ENCODE peak calls at places on chromosome 18, in seven cellular contexts. G is uterus, X is IMR-90, W is astrocyte of the spinal cord, D is WERI-Rb-1, S is lower leg skin, H is Caco-2. J is an unnamed sample.

GRCh38 chr18:59311631-59312030 is 6.8 kb downstream of the CPLX4 start:
- DNase-seq in G (no peak), W (peak; percentile 40), S (no peak), H (no peak), D (no peak), X (peak; percentile 27), J (no peak)

GRCh38 chr18:2912357-2913299 is 65.8 kb downstream of the EMILIN2 start:
- DNase-seq in D (no peak), X (no peak), H (no peak), W (no peak), G (no peak), S (no peak), J (no peak)

GRCh38 chr18:58998421-58999203 is 133.9 kb downstream of the ZNF532 start:
- DNase-seq in D (no peak), G (peak; percentile 79), H (no peak), X (peak; percentile 70), S (no peak), W (peak; percentile 83), J (no peak)

GRCh38 chr18:52822160-52822559 is 482.2 kb downstream of the DCC start:
- DNase-seq in G (no peak), H (no peak), X (no peak), W (no peak), S (no peak), D (no peak), J (no peak)

GRCh38 chr18:36633961-36634412 is 194.8 kb downstream of the TPGS2 start:
- DNase-seq in D (no peak), H (no peak), X (no peak), W (peak; percentile 14), G (no peak), S (no peak), J (no peak)

GRCh38 chr18:44729631-44730101 is 49.0 kb downstream of the SETBP1 start:
- DNase-seq in S (no peak), H (peak; percentile 15), G (no peak), X (peak; percentile 79), W (peak; percentile 86), D (peak; percentile 62), J (no peak)

GRCh38 chr18:57744211-57744694 is 58.9 kb downstream of the ATP8B1 start:
- DNase-seq in W (peak; percentile 57), G (no peak), S (no peak), H (no peak), X (peak; percentile 71), D (no peak), J (peak; percentile 82)

GRCh38 chr18:77132369-77133050 is at the start of gene MBP:
- DNase-seq in H (peak; percentile 77), S (peak; percentile 95), G (peak; percentile 59), W (no peak), D (no peak), X (no peak), J (no peak)

GRCh38 chr18:3758531-3758930 is 308.6 kb downstream of the TGIF1 start:
- DNase-seq in D (no peak), H (no peak), W (peak; percentile 65), X (peak; percentile 77), G (no peak), S (no peak), J (no peak)

GRCh38 chr18:41504316-41504715 is 450.7 kb upstream of the PIK3C3 start:
- DNase-seq in G (no peak), S (no peak), X (no peak), H (no peak), W (no peak), D (no peak), J (no peak)

GRCh38 chr18:36828157-36828629 is 609 bp downstream of the TPGS2 start:
- DNase-seq in H (no peak), G (peak; percentile 26), D (no peak), W (peak; percentile 59), X (peak; percentile 55), S (peak; percentile 85), J (no peak)

GRCh38 chr18:55509631-55510372 is 78.2 kb downstream of the TCF4 start:
- DNase-seq in D (no peak), W (peak; percentile 92), X (peak; percentile 95), H (no peak), S (no peak), G (no peak), J (no peak)

GRCh38 chr18:36901277-36901701 is 72.4 kb downstream of the KIAA1328 start:
- DNase-seq in S (no peak), D (no peak), X (peak; percentile 24), H (no peak), G (no peak), W (peak; percentile 8), J (no peak)

GRCh38 chr18:36758001-36758400 is 70.8 kb downstream of the TPGS2 start:
- DNase-seq in W (no peak), S (no peak), D (no peak), H (no peak), X (peak; percentile 23), G (no peak), J (no peak)

GRCh38 chr18:63994783-63995399 is 25.0 kb downstream of the SERPINB8 start:
- DNase-seq in H (peak; percentile 30), X (peak; percentile 61), G (peak; percentile 32), D (peak; percentile 65), S (no peak), W (peak; percentile 45), J (no peak)

GRCh38 chr18:54217624-54218023 is 6.8 kb downstream of the MBD2 start:
- DNase-seq in G (no peak), H (no peak), S (no peak), W (no peak), X (no peak), D (no peak), J (no peak)

GRCh38 chr18:63186520-63186919 is 133.0 kb downstream of the BCL2 start:
- DNase-seq in X (peak; percentile 3), D (no peak), H (no peak), G (no peak), W (no peak), S (no peak), J (no peak)

GRCh38 chr18:63192171-63192884 is 127.2 kb downstream of the BCL2 start:
- DNase-seq in D (no peak), W (no peak), G (no peak), S (no peak), H (no peak), X (no peak), J (no peak)

GRCh38 chr18:59091204-59091603 is 48.5 kb upstream of the SEC11C start:
- DNase-seq in X (no peak), W (no peak), G (no peak), D (no peak), S (no peak), H (no peak), J (no peak)

DNA sequence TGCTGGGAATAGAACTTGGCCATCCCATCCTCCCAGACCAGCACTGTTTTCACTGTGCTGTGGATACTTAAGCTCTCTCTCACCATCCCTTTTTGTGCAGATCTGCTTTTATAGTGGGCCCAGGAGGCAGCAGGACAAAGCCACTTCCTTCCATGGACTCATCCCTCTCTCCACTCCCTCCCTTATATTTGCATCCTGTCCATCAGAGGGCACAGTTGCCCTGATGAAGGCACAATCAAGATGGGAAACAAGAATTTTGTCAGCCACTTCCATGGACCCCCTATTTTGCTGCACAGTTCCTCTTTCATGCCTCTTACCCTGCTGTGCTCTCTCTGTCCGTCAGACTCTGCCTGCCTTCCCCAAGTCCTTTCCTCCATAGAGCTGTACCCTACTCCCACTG is 338.7 kb downstream of the HRH4 start:
- DNase-seq in D (no peak), H (no peak), W (no peak), S (no peak), G (no peak), X (peak; percentile 5), J (no peak)
- TF ChIP-seq CTCF in D (peak; percentile 10), H (no peak), W (no peak), S (no peak), G (no peak), X (no peak), J (peak; percentile 53)

GRCh38 chr18:21261352-21261751 is 19.3 kb downstream of the GREB1L start:
- DNase-seq in X (no peak), G (no peak), D (no peak), H (no peak), W (no peak), S (no peak), J (no peak)

GRCh38 chr18:21257383-21257782 is 15.4 kb downstream of the GREB1L start:
- DNase-seq in G (no peak), D (no peak), H (peak; percentile 50), X (peak; percentile 2), W (peak; percentile 20), S (no peak), J (no peak)

GRCh38 chr18:21262244-21262643 is 20.2 kb downstream of the GREB1L start:
- DNase-seq in G (no peak), H (no peak), D (no peak), W (no peak), X (no peak), S (no peak), J (no peak)

GRCh38 chr18:21262979-21263378 is 20.9 kb downstream of the GREB1L start:
- DNase-seq in W (no peak), H (no peak), S (no peak), D (peak; percentile 33), X (no peak), G (no peak), J (no peak)

DNA sequence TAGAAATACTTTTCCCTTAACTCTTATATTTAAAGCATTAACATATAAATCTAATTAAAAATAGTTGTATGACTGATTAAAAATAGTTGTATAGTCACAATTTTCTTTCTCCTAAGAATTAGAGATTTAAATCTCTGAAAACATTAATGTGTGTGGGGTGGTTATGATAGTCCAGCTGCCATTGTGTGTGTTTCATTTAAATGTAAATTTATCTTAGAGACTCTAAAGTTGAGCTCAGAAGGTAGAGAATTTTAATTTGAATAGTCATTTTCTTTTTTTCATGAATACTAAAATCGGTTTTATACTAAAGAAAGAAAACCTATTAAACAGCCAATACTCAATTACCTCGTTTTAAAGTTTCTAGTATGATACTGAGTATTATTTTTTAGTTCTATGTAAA is 18.6 kb downstream of the GREB1L start:
- DNase-seq in D (no peak), S (no peak), H (no peak), G (no peak), X (no peak), W (no peak), J (no peak)
- H3K4me3 ChIP-seq in D (no peak overlapping the region), S (no peak overlapping the region), H (no peak overlapping the region), G (no peak overlapping the region), X (no peak overlapping the region), W (no peak overlapping the region), J (no peak overlapping the region)

GRCh38 chr18:48897531-48897930 is 53.2 kb downstream of the SMAD7 start:
- DNase-seq in H (no peak), G (no peak), X (peak; percentile 42), S (peak; percentile 78), D (no peak), W (peak; percentile 33), J (no peak)

GRCh38 chr18:48898521-48898920 is 52.2 kb downstream of the SMAD7 start:
- DNase-seq in D (no peak), W (no peak), G (no peak), S (peak; percentile 3), X (no peak), H (no peak), J (no peak)

GRCh38 chr18:48894799-48895346 is 55.9 kb downstream of the SMAD7 start:
- DNase-seq in D (no peak), H (no peak), X (no peak), G (no peak), W (no peak), S (no peak), J (no peak)

GRCh38 chr18:48896326-48896874 is 54.4 kb downstream of the SMAD7 start:
- DNase-seq in D (no peak), H (no peak), S (no peak), X (no peak), W (no peak), G (no peak), J (no peak)

GRCh38 chr18:48896875-48897511 is 53.8 kb downstream of the SMAD7 start:
- DNase-seq in X (peak; percentile 17), H (no peak), S (peak; percentile 88), D (no peak), W (no peak), G (no peak), J (no peak)
- TF ChIP-seq CTCF in X (peak; percentile 12), H (peak; percentile 13), S (no peak), D (peak; percentile 31), W (peak; percentile 24), G (no peak), J (no peak)

GRCh38 chr18:13568443-13569392 is 157.6 kb downstream of the FAM210A start:
- DNase-seq in X (no peak), H (no peak), S (peak; percentile 56), G (no peak), D (no peak), W (no peak), J (no peak)
- H3K4me3 ChIP-seq in X (no peak overlapping the region), H (no peak overlapping the region), S (no peak overlapping the region), G (no peak overlapping the region), D (no peak overlapping the region), W (no peak overlapping the region), J (no peak overlapping the region)